ENCODE peak calls at places on chromosome 1, in six cellular contexts. X is glutamatergic neuron; E is stimulated activated naive CD4-positive, alpha-beta T cell treated with Interleukin-2 at 50 U/mL for 16 hours; D is HEK293T; Q is activated CD4-positive, alpha-beta T cell treated with anti-CD3 and anti-CD28 coated beads, Interleukin-2, amount 10 ng/mL, durations not matched to agents 7 days and 5 days; R is mesendoderm. N is an unnamed sample.

GRCh38 chr1:17877316-17877715 is 122.2 kb downstream of the ACTL8 start:
- DNase-seq in X (no peak), E (no peak), D (no peak), Q (no peak), R (no peak), N (no peak)

GRCh38 chr1:235649722-235650163 is at the start of gene GNG4:
- DNase-seq in X (peak), E (peak), D (peak), Q (no peak), R (peak), N (peak)

GRCh38 chr1:213399695-213400094 is 348.7 kb downstream of the RPS6KC1 start:
- DNase-seq in X (no peak), E (no peak), D (no peak), Q (no peak), R (peak), N (no peak)

GRCh38 chr1:77543822-77544448 is 138.5 kb downstream of the ZZZ3 start:
- DNase-seq in X (no peak), E (no peak), D (no peak), Q (no peak), R (no peak), N (no peak)

GRCh38 chr1:24418898-24419628 is 3.5 kb downstream of the NIPAL3 start:
- DNase-seq in X (peak), E (no peak), D (no peak), Q (peak), R (no peak), N (no peak)

GRCh38 chr1:200620273-200621131 is at the start of gene KIF14:
- DNase-seq in X (peak), E (peak), D (peak), Q (peak), R (peak), N (peak)

GRCh38 chr1:63203641-63204040 is 118.7 kb upstream of the FOXD3 start:
- DNase-seq in X (no peak), E (no peak), D (no peak), Q (no peak), R (no peak), N (no peak)

GRCh38 chr1:65658122-65658521 is 134.6 kb upstream of the PDE4B start:
- DNase-seq in X (no peak), E (no peak), D (no peak), Q (no peak), R (no peak), N (no peak)

GRCh38 chr1:171472183-171472647 is 13.1 kb upstream of the PRRC2C start:
- DNase-seq in X (no peak), E (no peak), D (no peak), Q (no peak), R (no peak), N (no peak)

GRCh38 chr1:231919900-231920299 is 293.3 kb downstream of the DISC1 start:
- DNase-seq in X (peak), E (no peak), D (no peak), Q (no peak), R (peak), N (no peak)

GRCh38 chr1:116680752-116681151 is 13.2 kb upstream of the IGSF3 start:
- DNase-seq in X (no peak), E (no peak), D (no peak), Q (no peak), R (no peak), N (no peak)

GRCh38 chr1:245870698-245871097 is 636.4 kb downstream of the SMYD3 start:
- DNase-seq in X (no peak), E (no peak), D (no peak), Q (no peak), R (no peak), N (no peak)

GRCh38 chr1:209405183-209405823 is 178.2 kb upstream of the CAMK1G start:
- DNase-seq in X (no peak), E (no peak), D (no peak), Q (no peak), R (no peak), N (no peak)

GRCh38 chr1:65175171-65176070 is 27.4 kb downstream of the AK4 start:
- DNase-seq in X (no peak), E (no peak), D (no peak), Q (no peak), R (no peak), N (no peak)

GRCh38 chr1:212930986-212931678 is 19.2 kb upstream of the VASH2 start:
- DNase-seq in X (no peak), E (no peak), D (no peak), Q (no peak), R (no peak), N (no peak)

GRCh38 chr1:29586991-29587745 is 350.8 kb downstream of the PTPRU start:
- DNase-seq in X (no peak), E (no peak), D (no peak), Q (no peak), R (no peak), N (no peak)

GRCh38 chr1:55640708-55641473 is 425.7 kb upstream of the USP24 start:
- DNase-seq in X (no peak), E (peak), D (no peak), Q (peak), R (peak), N (no peak)

GRCh38 chr1:84168783-84169182 is 24.7 kb downstream of the PRKACB start:
- DNase-seq in X (no peak), E (no peak), D (no peak), Q (no peak), R (no peak), N (no peak)

GRCh38 chr1:10105484-10105883 is 72.7 kb downstream of the UBE4B start:
- DNase-seq in X (no peak), E (no peak), D (no peak), Q (no peak), R (no peak), N (no peak)

GRCh38 chr1:204640578-204640977 is 45.0 kb downstream of the LRRN2 start:
- DNase-seq in X (no peak), E (no peak), D (no peak), Q (no peak), R (peak), N (no peak)

GRCh38 chr1:54952950-54953718 is 27.3 kb upstream of the TMEM61 start:
- DNase-seq in X (no peak), E (no peak), D (no peak), Q (no peak), R (no peak), N (no peak)

GRCh38 chr1:155940993-155941844 is at the start of gene RXFP4:
- DNase-seq in X (no peak), E (no peak), D (no peak), Q (no peak), R (no peak), N (peak)

GRCh38 chr1:45266151-45266801 is 59.9 kb upstream of the ZSWIM5 start:
- DNase-seq in X (no peak), E (no peak), D (no peak), Q (no peak), R (peak), N (no peak)

GRCh38 chr1:188462837-188463236 is 1634.1 kb downstream of the PLA2G4A start:
- DNase-seq in X (no peak), E (no peak), D (no peak), Q (no peak), R (no peak), N (no peak)

GRCh38 chr1:225739542-225740107 is 38.0 kb upstream of the SRP9 start:
- DNase-seq in X (no peak), E (no peak), D (no peak), Q (no peak), R (no peak), N (no peak)